ENCODE peak calls at places on chromosome 16, in seven cellular contexts. One of them, this sample, is unnamed.
A peak's percentile ranks its signal among the peaks of the same experiment; 100 is the strongest.

GRCh38 chr16:63613701-63614100 is 1508.2 kb downstream of the CDH11 start:
- DNase-seq in CD8-positive, alpha-beta T cell: no peak
- DNase-seq in neuronal stem cell: no peak
- DNase-seq in GOT3: no peak
- DNase-seq in T-helper 1 cell: no peak
- DNase-seq in pons: no peak
- DNase-seq in naive thymus-derived CD4-positive, alpha-beta T cell: no peak
- DNase-seq in this sample: no peak

GRCh38 chr16:50861926-50862325 is 120.0 kb downstream of the CYLD start:
- DNase-seq in CD8-positive, alpha-beta T cell: no peak
- DNase-seq in neuronal stem cell: no peak
- DNase-seq in GOT3: no peak
- DNase-seq in T-helper 1 cell: no peak
- DNase-seq in pons: peak; percentile 54
- DNase-seq in naive thymus-derived CD4-positive, alpha-beta T cell: no peak
- DNase-seq in this sample: no peak

GRCh38 chr16:55113195-55113594 is 182.5 kb downstream of the IRX5 start:
- DNase-seq in CD8-positive, alpha-beta T cell: no peak
- DNase-seq in neuronal stem cell: no peak
- DNase-seq in GOT3: no peak
- DNase-seq in T-helper 1 cell: no peak
- DNase-seq in pons: no peak
- DNase-seq in naive thymus-derived CD4-positive, alpha-beta T cell: no peak
- DNase-seq in this sample: no peak

GRCh38 chr16:29319726-29320125 is 86.8 kb downstream of the NPIPB11 start:
- DNase-seq in CD8-positive, alpha-beta T cell: no peak
- DNase-seq in neuronal stem cell: no peak
- DNase-seq in GOT3: no peak
- DNase-seq in T-helper 1 cell: no peak
- DNase-seq in pons: no peak
- DNase-seq in naive thymus-derived CD4-positive, alpha-beta T cell: no peak
- DNase-seq in this sample: no peak

GRCh38 chr16:35735403-35736251 is 2276.2 kb downstream of the TP53TG3F start:
- DNase-seq in CD8-positive, alpha-beta T cell: no peak
- DNase-seq in neuronal stem cell: no peak
- DNase-seq in GOT3: no peak
- DNase-seq in T-helper 1 cell: no peak
- DNase-seq in pons: no peak
- DNase-seq in naive thymus-derived CD4-positive, alpha-beta T cell: no peak
- DNase-seq in this sample: no peak

GRCh38 chr16:89847056-89847929 is 19.0 kb downstream of the SPIRE2 start:
- DNase-seq in CD8-positive, alpha-beta T cell: no peak
- DNase-seq in neuronal stem cell: no peak
- DNase-seq in GOT3: no peak
- DNase-seq in T-helper 1 cell: no peak
- DNase-seq in pons: no peak
- DNase-seq in naive thymus-derived CD4-positive, alpha-beta T cell: no peak
- DNase-seq in this sample: no peak

GRCh38 chr16:65314246-65315003 is 192.6 kb upstream of the CDH11 start:
- DNase-seq in CD8-positive, alpha-beta T cell: no peak
- DNase-seq in neuronal stem cell: no peak
- DNase-seq in GOT3: no peak
- DNase-seq in T-helper 1 cell: no peak
- DNase-seq in pons: no peak
- DNase-seq in naive thymus-derived CD4-positive, alpha-beta T cell: no peak
- DNase-seq in this sample: no peak

GRCh38 chr16:65574311-65574966 is 452.6 kb upstream of the CDH11 start:
- DNase-seq in CD8-positive, alpha-beta T cell: no peak
- DNase-seq in neuronal stem cell: no peak
- DNase-seq in GOT3: no peak
- DNase-seq in T-helper 1 cell: no peak
- DNase-seq in pons: peak; percentile 87
- DNase-seq in naive thymus-derived CD4-positive, alpha-beta T cell: no peak
- DNase-seq in this sample: no peak

GRCh38 chr16:30609002-30609927 is 924 bp downstream of the ZNF689 start:
- DNase-seq in CD8-positive, alpha-beta T cell: peak; percentile 5
- DNase-seq in neuronal stem cell: no peak
- DNase-seq in GOT3: no peak
- DNase-seq in T-helper 1 cell: peak; percentile 10
- DNase-seq in pons: no peak
- DNase-seq in naive thymus-derived CD4-positive, alpha-beta T cell: no peak
- DNase-seq in this sample: peak; percentile 74

GRCh38 chr16:68070811-68071546 is 14.2 kb upstream of the NFATC3 start:
- DNase-seq in CD8-positive, alpha-beta T cell: no peak
- DNase-seq in neuronal stem cell: no peak
- DNase-seq in GOT3: no peak
- DNase-seq in T-helper 1 cell: no peak
- DNase-seq in pons: no peak
- DNase-seq in naive thymus-derived CD4-positive, alpha-beta T cell: no peak
- DNase-seq in this sample: no peak

GRCh38 chr16:53620476-53620875 is 83.2 kb downstream of the RPGRIP1L start:
- DNase-seq in CD8-positive, alpha-beta T cell: no peak
- DNase-seq in neuronal stem cell: no peak
- DNase-seq in GOT3: no peak
- DNase-seq in T-helper 1 cell: no peak
- DNase-seq in pons: no peak
- DNase-seq in naive thymus-derived CD4-positive, alpha-beta T cell: no peak
- DNase-seq in this sample: no peak

GRCh38 chr16:10982430-10983174 is 38.2 kb downstream of the CLEC16A start:
- DNase-seq in CD8-positive, alpha-beta T cell: no peak
- DNase-seq in neuronal stem cell: no peak
- DNase-seq in GOT3: no peak
- DNase-seq in T-helper 1 cell: no peak
- DNase-seq in pons: peak; percentile 18
- DNase-seq in naive thymus-derived CD4-positive, alpha-beta T cell: no peak
- DNase-seq in this sample: no peak

GRCh38 chr16:11071829-11072228 is 127.5 kb downstream of the CLEC16A start:
- DNase-seq in CD8-positive, alpha-beta T cell: no peak
- DNase-seq in neuronal stem cell: no peak
- DNase-seq in GOT3: no peak
- DNase-seq in T-helper 1 cell: no peak
- DNase-seq in pons: no peak
- DNase-seq in naive thymus-derived CD4-positive, alpha-beta T cell: no peak
- DNase-seq in this sample: no peak

GRCh38 chr16:47142469-47143328 is 1.0 kb downstream of the NETO2 start:
- DNase-seq in CD8-positive, alpha-beta T cell: peak; percentile 0
- DNase-seq in neuronal stem cell: peak; percentile 46
- DNase-seq in GOT3: no peak
- DNase-seq in T-helper 1 cell: no peak
- DNase-seq in pons: peak; percentile 49
- DNase-seq in naive thymus-derived CD4-positive, alpha-beta T cell: peak; percentile 5
- DNase-seq in this sample: peak; percentile 48

GRCh38 chr16:3152022-3152272 is 17.1 kb downstream of the ZNF213 start:
- DNase-seq in CD8-positive, alpha-beta T cell: no peak
- DNase-seq in neuronal stem cell: no peak
- DNase-seq in GOT3: no peak
- DNase-seq in T-helper 1 cell: no peak
- DNase-seq in pons: no peak
- DNase-seq in naive thymus-derived CD4-positive, alpha-beta T cell: no peak
- DNase-seq in this sample: peak; percentile 46

GRCh38 chr16:58578642-58579041 is 51.0 kb downstream of the CNOT1 start:
- DNase-seq in CD8-positive, alpha-beta T cell: no peak
- DNase-seq in neuronal stem cell: no peak
- DNase-seq in GOT3: no peak
- DNase-seq in T-helper 1 cell: no peak
- DNase-seq in pons: no peak
- DNase-seq in naive thymus-derived CD4-positive, alpha-beta T cell: no peak
- DNase-seq in this sample: no peak

GRCh38 chr16:89024546-89024945 is 47.5 kb upstream of the CBFA2T3 start:
- DNase-seq in CD8-positive, alpha-beta T cell: no peak
- DNase-seq in neuronal stem cell: no peak
- DNase-seq in GOT3: no peak
- DNase-seq in T-helper 1 cell: no peak
- DNase-seq in pons: no peak
- DNase-seq in naive thymus-derived CD4-positive, alpha-beta T cell: no peak
- DNase-seq in this sample: no peak

GRCh38 chr16:89350701-89351380 is 133.3 kb downstream of the ZNF778 start:
- DNase-seq in CD8-positive, alpha-beta T cell: no peak
- DNase-seq in neuronal stem cell: no peak
- DNase-seq in GOT3: no peak
- DNase-seq in T-helper 1 cell: no peak
- DNase-seq in pons: no peak
- DNase-seq in naive thymus-derived CD4-positive, alpha-beta T cell: no peak
- DNase-seq in this sample: peak; percentile 34

GRCh38 chr16:27291106-27291505 is 22.5 kb upstream of the NSMCE1 start:
- DNase-seq in CD8-positive, alpha-beta T cell: no peak
- DNase-seq in neuronal stem cell: no peak
- DNase-seq in GOT3: no peak
- DNase-seq in T-helper 1 cell: no peak
- DNase-seq in pons: no peak
- DNase-seq in naive thymus-derived CD4-positive, alpha-beta T cell: no peak
- DNase-seq in this sample: no peak

GRCh38 chr16:4090476-4090875 is 25.8 kb downstream of the ADCY9 start:
- DNase-seq in CD8-positive, alpha-beta T cell: no peak
- DNase-seq in neuronal stem cell: no peak
- DNase-seq in GOT3: no peak
- DNase-seq in T-helper 1 cell: no peak
- DNase-seq in pons: no peak
- DNase-seq in naive thymus-derived CD4-positive, alpha-beta T cell: no peak
- DNase-seq in this sample: no peak

GRCh38 chr16:82862057-82862456 is 235.3 kb downstream of the CDH13 start:
- DNase-seq in CD8-positive, alpha-beta T cell: no peak
- DNase-seq in neuronal stem cell: no peak
- DNase-seq in GOT3: no peak
- DNase-seq in T-helper 1 cell: no peak
- DNase-seq in pons: no peak
- DNase-seq in naive thymus-derived CD4-positive, alpha-beta T cell: no peak
- DNase-seq in this sample: no peak

GRCh38 chr16:82715833-82716232 is 89.1 kb downstream of the CDH13 start:
- DNase-seq in CD8-positive, alpha-beta T cell: no peak
- DNase-seq in neuronal stem cell: no peak
- DNase-seq in GOT3: no peak
- DNase-seq in T-helper 1 cell: no peak
- DNase-seq in pons: no peak
- DNase-seq in naive thymus-derived CD4-positive, alpha-beta T cell: no peak
- DNase-seq in this sample: no peak

GRCh38 chr16:12802048-12802447 is 1.6 kb downstream of the CPPED1 start:
- DNase-seq in CD8-positive, alpha-beta T cell: no peak
- DNase-seq in neuronal stem cell: no peak
- DNase-seq in GOT3: no peak
- DNase-seq in T-helper 1 cell: no peak
- DNase-seq in pons: no peak
- DNase-seq in naive thymus-derived CD4-positive, alpha-beta T cell: no peak
- DNase-seq in this sample: no peak